ENCODE peak calls at places on chromosomes 13 and 19, in ten cellular contexts. One of them, this sample, is unnamed.

GRCh38 chr13:72221276-72221962 is 354.4 kb upstream of the DACH1 start:
- DNase-seq in GOT3: no peak
- DNase-seq in NCI-H69: peak; percentile 75
- DNase-seq in NCI-H1092: no peak
- DNase-seq in activated T-cell treated with anti-CD3 and anti-CD28 coated beads for 1 hour: no peak
- DNase-seq in putamen: no peak
- DNase-seq in colonic mucosa: peak; percentile 39
- DNase-seq in cardiac fibroblast: peak; percentile 2
- DNase-seq in DMS 273 treated with DMSO at 0.1 percent for 48 hours: no peak
- DNase-seq in Daoy: no peak
- DNase-seq in this sample: peak; percentile 61

GRCh38 chr19:30752876-30753275 is 380.7 kb downstream of the ZNF536 start:
- DNase-seq in GOT3: no peak
- DNase-seq in NCI-H69: no peak
- DNase-seq in NCI-H1092: no peak
- DNase-seq in activated T-cell treated with anti-CD3 and anti-CD28 coated beads for 1 hour: no peak
- DNase-seq in putamen: no peak
- DNase-seq in colonic mucosa: no peak
- DNase-seq in cardiac fibroblast: no peak
- DNase-seq in DMS 273 treated with DMSO at 0.1 percent for 48 hours: no peak
- DNase-seq in Daoy: no peak
- DNase-seq in this sample: no peak

GRCh38 chr13:53200498-53201453 is 172.2 kb downstream of the OLFM4 start:
- DNase-seq in GOT3: no peak
- DNase-seq in NCI-H69: no peak
- DNase-seq in NCI-H1092: no peak
- DNase-seq in activated T-cell treated with anti-CD3 and anti-CD28 coated beads for 1 hour: no peak
- DNase-seq in putamen: no peak
- DNase-seq in colonic mucosa: peak; percentile 49
- DNase-seq in cardiac fibroblast: no peak
- DNase-seq in DMS 273 treated with DMSO at 0.1 percent for 48 hours: no peak
- DNase-seq in Daoy: no peak
- DNase-seq in this sample: no peak

GRCh38 chr19:45913874-45914830 is at the start of gene NANOS2:
- DNase-seq in GOT3: no peak
- DNase-seq in NCI-H69: peak; percentile 26
- DNase-seq in NCI-H1092: no peak
- DNase-seq in activated T-cell treated with anti-CD3 and anti-CD28 coated beads for 1 hour: no peak
- DNase-seq in putamen: no peak
- DNase-seq in colonic mucosa: no peak
- DNase-seq in cardiac fibroblast: peak; percentile 21
- DNase-seq in DMS 273 treated with DMSO at 0.1 percent for 48 hours: no peak
- DNase-seq in Daoy: peak; percentile 65
- DNase-seq in this sample: peak; percentile 24

GRCh38 chr13:44739539-44739938 is 163.4 kb upstream of the TSC22D1 start:
- DNase-seq in GOT3: no peak
- DNase-seq in NCI-H69: no peak
- DNase-seq in NCI-H1092: no peak
- DNase-seq in activated T-cell treated with anti-CD3 and anti-CD28 coated beads for 1 hour: no peak
- DNase-seq in putamen: no peak
- DNase-seq in colonic mucosa: no peak
- DNase-seq in cardiac fibroblast: no peak
- DNase-seq in DMS 273 treated with DMSO at 0.1 percent for 48 hours: no peak
- DNase-seq in Daoy: no peak
- DNase-seq in this sample: no peak

GRCh38 chr13:28636677-28637317 is 22.1 kb upstream of the POMP start:
- DNase-seq in GOT3: no peak
- DNase-seq in NCI-H69: peak; percentile 19
- DNase-seq in NCI-H1092: peak; percentile 21
- DNase-seq in activated T-cell treated with anti-CD3 and anti-CD28 coated beads for 1 hour: peak; percentile 6
- DNase-seq in putamen: no peak
- DNase-seq in colonic mucosa: peak; percentile 54
- DNase-seq in cardiac fibroblast: peak; percentile 79
- DNase-seq in DMS 273 treated with DMSO at 0.1 percent for 48 hours: peak; percentile 6
- DNase-seq in Daoy: peak; percentile 68
- DNase-seq in this sample: peak; percentile 92

GRCh38 chr19:49106648-49107135 is 7.5 kb upstream of the LIN7B start:
- DNase-seq in GOT3: no peak
- DNase-seq in NCI-H69: peak; percentile 59
- DNase-seq in NCI-H1092: no peak
- DNase-seq in activated T-cell treated with anti-CD3 and anti-CD28 coated beads for 1 hour: peak; percentile 67
- DNase-seq in putamen: peak; percentile 36
- DNase-seq in colonic mucosa: peak; percentile 68
- DNase-seq in cardiac fibroblast: peak; percentile 58
- DNase-seq in DMS 273 treated with DMSO at 0.1 percent for 48 hours: no peak
- DNase-seq in Daoy: peak; percentile 58
- DNase-seq in this sample: peak; percentile 85

GRCh38 chr19:46579286-46579944 is 21.7 kb upstream of the CALM3 start:
- DNase-seq in GOT3: no peak
- DNase-seq in NCI-H69: no peak
- DNase-seq in NCI-H1092: no peak
- DNase-seq in activated T-cell treated with anti-CD3 and anti-CD28 coated beads for 1 hour: no peak
- DNase-seq in putamen: peak; percentile 62
- DNase-seq in colonic mucosa: no peak
- DNase-seq in cardiac fibroblast: no peak
- DNase-seq in DMS 273 treated with DMSO at 0.1 percent for 48 hours: peak; percentile 25
- DNase-seq in Daoy: no peak
- DNase-seq in this sample: peak; percentile 36

GRCh38 chr13:43783820-43784219 is 3.0 kb downstream of the ENOX1 start:
- DNase-seq in GOT3: no peak
- DNase-seq in NCI-H69: peak; percentile 83
- DNase-seq in NCI-H1092: peak; percentile 49
- DNase-seq in activated T-cell treated with anti-CD3 and anti-CD28 coated beads for 1 hour: no peak
- DNase-seq in putamen: no peak
- DNase-seq in colonic mucosa: no peak
- DNase-seq in cardiac fibroblast: peak; percentile 75
- DNase-seq in DMS 273 treated with DMSO at 0.1 percent for 48 hours: no peak
- DNase-seq in Daoy: peak; percentile 9
- DNase-seq in this sample: peak; percentile 94

GRCh38 chr19:40555978-40556689 is 20.5 kb upstream of the SHKBP1 start:
- DNase-seq in GOT3: no peak
- DNase-seq in NCI-H69: no peak
- DNase-seq in NCI-H1092: no peak
- DNase-seq in activated T-cell treated with anti-CD3 and anti-CD28 coated beads for 1 hour: no peak
- DNase-seq in putamen: no peak
- DNase-seq in colonic mucosa: no peak
- DNase-seq in cardiac fibroblast: no peak
- DNase-seq in DMS 273 treated with DMSO at 0.1 percent for 48 hours: no peak
- DNase-seq in Daoy: no peak
- DNase-seq in this sample: no peak

GRCh38 chr19:40605201-40605971 is 4.2 kb downstream of the LTBP4 start:
- DNase-seq in GOT3: peak; percentile 53
- DNase-seq in NCI-H69: peak; percentile 93
- DNase-seq in NCI-H1092: no peak
- DNase-seq in activated T-cell treated with anti-CD3 and anti-CD28 coated beads for 1 hour: peak; percentile 67
- DNase-seq in putamen: no peak
- DNase-seq in colonic mucosa: peak; percentile 95
- DNase-seq in cardiac fibroblast: peak; percentile 67
- DNase-seq in DMS 273 treated with DMSO at 0.1 percent for 48 hours: peak; percentile 76
- DNase-seq in Daoy: peak; percentile 92
- DNase-seq in this sample: peak; percentile 99

GRCh38 chr19:17579523-17580244 is 24.2 kb downstream of the COLGALT1 start:
- DNase-seq in GOT3: no peak
- DNase-seq in NCI-H69: peak; percentile 47
- DNase-seq in NCI-H1092: no peak
- DNase-seq in activated T-cell treated with anti-CD3 and anti-CD28 coated beads for 1 hour: no peak
- DNase-seq in putamen: no peak
- DNase-seq in colonic mucosa: peak; percentile 82
- DNase-seq in cardiac fibroblast: peak; percentile 70
- DNase-seq in DMS 273 treated with DMSO at 0.1 percent for 48 hours: no peak
- DNase-seq in Daoy: peak; percentile 67
- DNase-seq in this sample: peak; percentile 51

GRCh38 chr19:39372047-39372802 is 18.7 kb downstream of the PAF1 start:
- DNase-seq in GOT3: no peak
- DNase-seq in NCI-H69: no peak
- DNase-seq in NCI-H1092: no peak
- DNase-seq in activated T-cell treated with anti-CD3 and anti-CD28 coated beads for 1 hour: no peak
- DNase-seq in putamen: peak; percentile 75
- DNase-seq in colonic mucosa: peak; percentile 64
- DNase-seq in cardiac fibroblast: peak; percentile 99
- DNase-seq in DMS 273 treated with DMSO at 0.1 percent for 48 hours: no peak
- DNase-seq in Daoy: peak; percentile 74
- DNase-seq in this sample: no peak

GRCh38 chr13:27476943-27477681 is 26.7 kb upstream of the MTIF3 start:
- DNase-seq in GOT3: no peak
- DNase-seq in NCI-H69: peak; percentile 60
- DNase-seq in NCI-H1092: no peak
- DNase-seq in activated T-cell treated with anti-CD3 and anti-CD28 coated beads for 1 hour: no peak
- DNase-seq in putamen: no peak
- DNase-seq in colonic mucosa: no peak
- DNase-seq in cardiac fibroblast: no peak
- DNase-seq in DMS 273 treated with DMSO at 0.1 percent for 48 hours: no peak
- DNase-seq in Daoy: peak; percentile 38
- DNase-seq in this sample: peak; percentile 96

GRCh38 chr13:62122434-62122833 is 706.8 kb upstream of the PCDH20 start:
- DNase-seq in GOT3: no peak
- DNase-seq in NCI-H69: no peak
- DNase-seq in NCI-H1092: no peak
- DNase-seq in activated T-cell treated with anti-CD3 and anti-CD28 coated beads for 1 hour: no peak
- DNase-seq in putamen: no peak
- DNase-seq in colonic mucosa: no peak
- DNase-seq in cardiac fibroblast: no peak
- DNase-seq in DMS 273 treated with DMSO at 0.1 percent for 48 hours: no peak
- DNase-seq in Daoy: no peak
- DNase-seq in this sample: no peak

GRCh38 chr19:1068111-1069001 is 1.4 kb downstream of the ARHGAP45 start:
- DNase-seq in GOT3: no peak
- DNase-seq in NCI-H69: no peak
- DNase-seq in NCI-H1092: no peak
- DNase-seq in activated T-cell treated with anti-CD3 and anti-CD28 coated beads for 1 hour: peak; percentile 70
- DNase-seq in putamen: no peak
- DNase-seq in colonic mucosa: peak; percentile 56
- DNase-seq in cardiac fibroblast: no peak
- DNase-seq in DMS 273 treated with DMSO at 0.1 percent for 48 hours: no peak
- DNase-seq in Daoy: no peak
- DNase-seq in this sample: no peak

GRCh38 chr13:49995535-49996165 is 1.2 kb upstream of the TRIM13 start:
- DNase-seq in GOT3: no peak
- DNase-seq in NCI-H69: peak; percentile 10
- DNase-seq in NCI-H1092: no peak
- DNase-seq in activated T-cell treated with anti-CD3 and anti-CD28 coated beads for 1 hour: no peak
- DNase-seq in putamen: no peak
- DNase-seq in colonic mucosa: no peak
- DNase-seq in cardiac fibroblast: peak; percentile 39
- DNase-seq in DMS 273 treated with DMSO at 0.1 percent for 48 hours: no peak
- DNase-seq in Daoy: no peak
- DNase-seq in this sample: peak; percentile 29

GRCh38 chr19:16949496-16950023 is 60.8 kb downstream of the F2RL3 start:
- DNase-seq in GOT3: no peak
- DNase-seq in NCI-H69: no peak
- DNase-seq in NCI-H1092: no peak
- DNase-seq in activated T-cell treated with anti-CD3 and anti-CD28 coated beads for 1 hour: no peak
- DNase-seq in putamen: no peak
- DNase-seq in colonic mucosa: no peak
- DNase-seq in cardiac fibroblast: no peak
- DNase-seq in DMS 273 treated with DMSO at 0.1 percent for 48 hours: no peak
- DNase-seq in Daoy: no peak
- DNase-seq in this sample: no peak

This sample was measured in DMS53.